ENCODE peak calls at places on chromosomes 2 and 18, in eight cellular contexts. D is A549, I is H1, P is heart left ventricle, X is H54, F is body of pancreas, B is breast epithelium, Y is GM12892. E is an unnamed sample.

GRCh38 chr2:215504547-215504946 is 68.7 kb upstream of the FN1 start:
- DNase-seq in D (no peak), P (no peak), X (no peak), F (no peak), B (no peak), Y (no peak), I (no peak), E (no peak)

GRCh38 chr2:186590538-186591441 is 934 bp downstream of the ITGAV start:
- DNase-seq in F (peak; percentile 29), D (peak; percentile 49), X (peak; percentile 21), B (no peak), I (no peak), P (no peak), Y (no peak), E (peak; percentile 61)

GRCh38 chr18:45940724-45941123 is 26.4 kb downstream of the EPG5 start:
- DNase-seq in D (no peak), Y (no peak), B (no peak), X (no peak), I (no peak), F (no peak), P (no peak), E (peak; percentile 21)

GRCh38 chr18:48622911-48623431 is 84.1 kb downstream of the CTIF start:
- DNase-seq in B (peak; percentile 51), I (no peak), D (no peak), F (no peak), Y (no peak), P (no peak), X (peak; percentile 23), E (no peak)

GRCh38 chr2:161995553-161996016 is 78.4 kb downstream of the DPP4 start:
- DNase-seq in P (no peak), X (no peak), Y (no peak), F (no peak), I (no peak), D (no peak), B (no peak), E (no peak)

GRCh38 chr2:239290618-239291504 is 110.0 kb downstream of the HDAC4 start:
- DNase-seq in X (no peak), I (no peak), F (peak; percentile 50), Y (no peak), D (no peak), B (peak; percentile 38), P (peak; percentile 74), E (no peak)

GRCh38 chr18:4510709-4511108 is 55.6 kb upstream of the DLGAP1 start:
- DNase-seq in B (no peak), Y (no peak), D (peak; percentile 1), X (no peak), I (no peak), F (no peak), P (no peak), E (peak; percentile 54)

GRCh38 chr2:169933124-169933711 is 106.0 kb downstream of the UBR3 start:
- DNase-seq in Y (no peak), I (no peak), P (no peak), F (no peak), X (peak; percentile 4), D (peak; percentile 57), B (no peak), E (peak; percentile 78)

GRCh38 chr2:158619496-158619895 is 162.7 kb downstream of the PKP4 start:
- DNase-seq in X (no peak), Y (no peak), D (peak; percentile 58), I (no peak), P (no peak), F (peak; percentile 22), B (no peak), E (peak; percentile 15)

GRCh38 chr2:154240921-154241379 is 369.2 kb downstream of the GALNT13 start:
- DNase-seq in Y (no peak), P (no peak), I (peak; percentile 46), D (peak; percentile 13), X (no peak), F (no peak), B (no peak), E (no peak)

GRCh38 chr2:42793314-42794270 is 1.2 kb upstream of the HAAO start:
- DNase-seq in I (no peak), F (no peak), P (no peak), D (no peak), Y (no peak), B (peak; percentile 29), X (no peak), E (no peak)

GRCh38 chr18:46718501-46719341 is 38.1 kb downstream of the ST8SIA5 start:
- DNase-seq in P (no peak), D (peak; percentile 8), F (no peak), Y (no peak), B (no peak), X (peak; percentile 41), I (no peak), E (no peak)

GRCh38 chr2:173401716-173402326 is 47.1 kb downstream of the CDCA7 start:
- DNase-seq in I (no peak), B (no peak), X (no peak), D (no peak), Y (no peak), P (no peak), F (no peak), E (no peak)

GRCh38 chr2:194672994-194673393 is 984.0 kb upstream of the SLC39A10 start:
- DNase-seq in F (no peak), I (no peak), B (no peak), Y (no peak), X (no peak), P (no peak), D (no peak), E (no peak)

GRCh38 chr2:130975729-130976128 is 117.5 kb downstream of the FAM168B start:
- DNase-seq in D (no peak), P (no peak), X (no peak), B (no peak), Y (no peak), F (no peak), I (no peak), E (no peak)

GRCh38 chr2:88127638-88127887 is 299 bp downstream of the FABP1 start:
- DNase-seq in Y (no peak), P (no peak), B (no peak), I (no peak), X (no peak), F (no peak), D (no peak), E (no peak)

GRCh38 chr2:70645733-70646420 is 92.3 kb upstream of the TGFA start:
- DNase-seq in Y (no peak), D (peak; percentile 32), I (no peak), F (no peak), B (no peak), X (peak; percentile 24), P (no peak), E (no peak)

GRCh38 chr18:2851771-2852170 is 5.0 kb downstream of the EMILIN2 start:
- DNase-seq in B (no peak), I (no peak), X (no peak), D (no peak), P (no peak), F (no peak), Y (no peak), E (no peak)

GRCh38 chr2:98551316-98551715 is 57.0 kb downstream of the COA5 start:
- DNase-seq in F (no peak), P (no peak), X (no peak), B (no peak), I (no peak), D (no peak), Y (no peak), E (no peak)

GRCh38 chr2:127226520-127227263 is 6.6 kb upstream of the CYP27C1 start:
- DNase-seq in D (peak; percentile 97), X (peak; percentile 71), I (no peak), B (peak; percentile 44), F (peak; percentile 56), P (no peak), Y (no peak), E (no peak)

GRCh38 chr2:156810094-156810493 is 373.9 kb downstream of the GPD2 start:
- DNase-seq in P (no peak), Y (no peak), B (no peak), D (no peak), X (no peak), F (no peak), I (no peak), E (no peak)

GRCh38 chr18:75607701-75608100 is 180.2 kb upstream of the SMIM21 start:
- DNase-seq in D (no peak), X (no peak), F (no peak), B (no peak), P (no peak), Y (no peak), I (no peak), E (no peak)

GRCh38 chr2:124317628-124318027 is 292.5 kb downstream of the CNTNAP5 start:
- DNase-seq in I (no peak), D (no peak), Y (no peak), P (no peak), B (no peak), X (no peak), F (no peak), E (no peak)

GRCh38 chr2:128448331-128449225 is 129.9 kb upstream of the HS6ST1 start:
- DNase-seq in P (no peak), Y (no peak), F (no peak), B (no peak), I (peak; percentile 43), D (no peak), X (no peak), E (no peak)

GRCh38 chr2:118973542-118973951 is 31.6 kb downstream of the MARCO start:
- DNase-seq in B (no peak), P (peak; percentile 74), D (no peak), Y (no peak), I (peak; percentile 33), F (peak; percentile 15), X (no peak), E (no peak)

GRCh38 chr2:167637726-167638125 is 609.7 kb downstream of the STK39 start:
- DNase-seq in P (no peak), X (no peak), B (no peak), F (no peak), D (no peak), I (no peak), Y (no peak), E (no peak)
- TF ChIP-seq POLR2A in P (no peak), X (no peak), B (no peak), F (no peak), D (no peak), I (no peak), Y (no peak), E (no peak)

DNA sequence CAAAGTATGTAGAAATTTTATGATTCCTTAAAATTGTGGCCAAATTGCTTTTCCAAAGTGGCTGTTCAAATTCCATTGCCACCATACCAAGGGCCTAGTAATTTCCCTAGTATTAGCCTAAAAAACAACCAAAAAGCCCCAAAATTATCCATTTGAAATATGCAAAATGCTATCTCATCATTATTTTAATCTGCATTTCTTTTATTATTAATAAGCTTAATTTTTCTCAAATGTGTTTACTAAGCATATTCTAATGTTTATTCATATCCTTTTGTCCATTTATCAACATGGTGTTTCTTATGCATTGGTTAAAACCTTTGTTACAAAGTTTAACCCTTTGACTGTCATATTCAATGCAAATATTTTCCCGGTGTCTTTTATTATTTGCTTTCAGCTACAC is 48.0 kb downstream of the PID1 start:
- DNase-seq in P (no peak), D (no peak), X (no peak), I (no peak), F (no peak), Y (no peak), B (no peak), E (no peak)
- TF ChIP-seq POLR2A in P (no peak), D (no peak), X (no peak), I (no peak), F (no peak), Y (no peak), B (no peak), E (no peak)

GRCh38 chr2:55618649-55619055 is 1.2 kb upstream of the PPP4R3B start:
- DNase-seq in F (peak; percentile 64), D (peak; percentile 69), B (no peak), X (no peak), Y (peak; percentile 40), P (peak; percentile 37), I (peak; percentile 56), E (peak; percentile 81)
- TF ChIP-seq POLR2A in F (no peak), D (peak; percentile 25), B (no peak), X (no peak), Y (no peak), P (no peak), I (no peak), E (no peak)

GRCh38 chr2:202157211-202157985 is 81.0 kb downstream of the SUMO1 start:
- DNase-seq in F (no peak), P (no peak), X (no peak), D (no peak), I (no peak), Y (no peak), B (no peak), E (no peak)
- TF ChIP-seq POLR2A in F (no peak), P (no peak), X (no peak), D (no peak), I (no peak), Y (no peak), B (no peak), E (no peak)

E was measured in erythroblast.